ENCODE peak calls at places on chromosome 7, in six cellular contexts. D, K, O, T, L and U are unnamed samples.

GRCh38 chr7:90262438-90262837 is 17.5 kb downstream of the CFAP69 start:
- DNase-seq in K (no peak), T (peak), D (no peak), O (no peak), L (no peak), U (no peak)

GRCh38 chr7:108291791-108292440 is 161.8 kb upstream of the LAMB4 start:
- DNase-seq in O (no peak), D (no peak), K (no peak), L (no peak), T (no peak), U (no peak)

GRCh38 chr7:108001759-108002725 is 919 bp downstream of the LAMB1 start:
- DNase-seq in O (peak), K (no peak), D (peak), T (peak), L (no peak), U (no peak)

GRCh38 chr7:115252461-115252860 is 330.6 kb downstream of the MDFIC start:
- DNase-seq in D (no peak), K (no peak), O (no peak), T (no peak), L (no peak), U (no peak)

GRCh38 chr7:129864042-129864441 is 88.7 kb downstream of the UBE2H start:
- DNase-seq in L (no peak), K (no peak), O (no peak), D (no peak), T (peak), U (no peak)

GRCh38 chr7:117399820-117400422 is 27.4 kb downstream of the ASZ1 start:
- DNase-seq in L (no peak), K (no peak), O (no peak), T (no peak), D (no peak), U (no peak)

GRCh38 chr7:108235451-108236061 is 105.4 kb upstream of the LAMB4 start:
- DNase-seq in L (no peak), T (peak), K (no peak), O (no peak), D (no peak), U (no peak)

GRCh38 chr7:31892099-31892787 is 178.0 kb downstream of the PDE1C start:
- DNase-seq in O (no peak), T (no peak), L (no peak), K (no peak), D (no peak), U (no peak)

GRCh38 chr7:138074540-138074939 is 1.7 kb upstream of the AKR1D1 start:
- DNase-seq in D (no peak), O (no peak), L (no peak), K (no peak), T (no peak), U (no peak)

GRCh38 chr7:27189560-27190283 is 4.7 kb upstream of the HOXA11 start:
- DNase-seq in D (no peak), K (no peak), T (no peak), O (peak), L (no peak), U (no peak)

GRCh38 chr7:93212881-93213280 is 13.4 kb downstream of the HEPACAM2 start:
- DNase-seq in L (no peak), D (no peak), T (no peak), O (no peak), K (no peak), U (no peak)

GRCh38 chr7:80781561-80781979 is 137.3 kb downstream of the SEMA3C start:
- DNase-seq in K (peak), O (peak), D (no peak), L (no peak), T (peak), U (no peak)

GRCh38 chr7:155951554-155952158 is 139.4 kb upstream of the SHH start:
- DNase-seq in L (peak), O (peak), K (peak), T (peak), D (peak), U (peak)

GRCh38 chr7:82506702-82507101 is 63.1 kb upstream of the CACNA2D1 start:
- DNase-seq in O (peak), K (no peak), D (no peak), T (no peak), L (peak), U (no peak)

GRCh38 chr7:94510582-94511456 is 1.2 kb downstream of the CASD1 start:
- DNase-seq in K (peak), T (peak), D (peak), L (no peak), O (no peak), U (peak)

GRCh38 chr7:55177068-55177530 is 158.3 kb downstream of the EGFR start:
- DNase-seq in L (no peak), O (no peak), D (no peak), K (no peak), T (no peak), U (no peak)

GRCh38 chr7:107690084-107690483 is 29.5 kb downstream of the SLC26A4 start:
- DNase-seq in D (no peak), O (no peak), T (no peak), L (no peak), K (no peak), U (no peak)

GRCh38 chr7:43038229-43038628 is 74.2 kb upstream of the HECW1 start:
- DNase-seq in L (no peak), D (no peak), O (no peak), T (peak), K (no peak), U (no peak)

GRCh38 chr7:39702133-39702532 is 78.8 kb downstream of the RALA start:
- DNase-seq in D (no peak), T (no peak), K (no peak), L (no peak), O (no peak), U (no peak)

GRCh38 chr7:136976504-136977251 is 108.2 kb downstream of the CHRM2 start:
- DNase-seq in D (no peak), L (no peak), O (no peak), T (no peak), K (no peak), U (no peak)

GRCh38 chr7:129739427-129739826 is 127.9 kb downstream of the NRF1 start:
- DNase-seq in T (peak), O (no peak), D (no peak), L (no peak), K (peak), U (no peak)

GRCh38 chr7:14069961-14070360 is 80.5 kb upstream of the ETV1 start:
- DNase-seq in D (no peak), L (no peak), O (no peak), K (no peak), T (no peak), U (no peak)

GRCh38 chr7:3037259-3037658 is 6.4 kb downstream of the CARD11 start:
- DNase-seq in O (no peak), K (no peak), L (no peak), T (no peak), D (no peak), U (no peak)

GRCh38 chr7:139753079-139753692 is 24.6 kb downstream of the HIPK2 start:
- DNase-seq in D (no peak), L (no peak), T (no peak), K (no peak), O (peak), U (no peak)

GRCh38 chr7:16708980-16709379 is 44.6 kb upstream of the TSPAN13 start:
- DNase-seq in K (peak), L (no peak), T (peak), D (no peak), O (no peak), U (no peak)
- TF ChIP-seq CTCF in K (no peak), L (no peak), T (no peak), D (no peak), O (no peak), U (no peak)

GRCh38 chr7:22617166-22617565 is 109.8 kb upstream of the IL6 start:
- DNase-seq in K (no peak), T (no peak), D (no peak), O (no peak), L (no peak), U (no peak)
- TF ChIP-seq CTCF in K (no peak), T (no peak), D (no peak), O (no peak), L (no peak), U (no peak)

GRCh38 chr7:143329471-143330170 is 13.7 kb downstream of the CLCN1 start:
- DNase-seq in O (no peak), K (no peak), L (no peak), T (no peak), D (no peak), U (no peak)
- TF ChIP-seq CTCF in O (no peak), K (no peak), L (no peak), T (no peak), D (no peak), U (no peak)

GRCh38 chr7:1050254-1050906 is 6.0 kb downstream of the GPR146 start:
- DNase-seq in D (no peak), K (no peak), O (no peak), L (no peak), T (no peak), U (no peak)

GRCh38 chr7:1053002-1053411 is 8.7 kb downstream of the GPR146 start:
- DNase-seq in O (no peak), L (no peak), D (peak), T (no peak), K (no peak), U (no peak)

GRCh38 chr7:1052031-1052818 is 7.9 kb downstream of the GPR146 start:
- DNase-seq in L (no peak), T (no peak), D (no peak), K (no peak), O (no peak), U (no peak)

GRCh38 chr7:1049801-1050200 is 5.5 kb downstream of the GPR146 start:
- DNase-seq in D (no peak), K (no peak), L (no peak), O (no peak), T (no peak), U (no peak)

GRCh38 chr7:1050956-1051690 is 6.8 kb downstream of the GPR146 start:
- DNase-seq in L (no peak), K (no peak), T (no peak), O (no peak), D (no peak), U (no peak)
- TF ChIP-seq CTCF in L (no peak), K (no peak), T (no peak), O (no peak), D (no peak), U (no peak)

GRCh38 chr7:67380326-67380725 is 383.7 kb downstream of the TYW1 start:
- DNase-seq in L (no peak), K (no peak), D (no peak), T (no peak), O (no peak), U (no peak)

GRCh38 chr7:67375427-67375826 is 378.8 kb downstream of the TYW1 start:
- DNase-seq in O (no peak), T (no peak), D (no peak), K (no peak), L (no peak), U (no peak)

GRCh38 chr7:67380858-67381257 is 384.2 kb downstream of the TYW1 start:
- DNase-seq in O (no peak), K (no peak), D (no peak), T (no peak), L (no peak), U (no peak)

DNA sequence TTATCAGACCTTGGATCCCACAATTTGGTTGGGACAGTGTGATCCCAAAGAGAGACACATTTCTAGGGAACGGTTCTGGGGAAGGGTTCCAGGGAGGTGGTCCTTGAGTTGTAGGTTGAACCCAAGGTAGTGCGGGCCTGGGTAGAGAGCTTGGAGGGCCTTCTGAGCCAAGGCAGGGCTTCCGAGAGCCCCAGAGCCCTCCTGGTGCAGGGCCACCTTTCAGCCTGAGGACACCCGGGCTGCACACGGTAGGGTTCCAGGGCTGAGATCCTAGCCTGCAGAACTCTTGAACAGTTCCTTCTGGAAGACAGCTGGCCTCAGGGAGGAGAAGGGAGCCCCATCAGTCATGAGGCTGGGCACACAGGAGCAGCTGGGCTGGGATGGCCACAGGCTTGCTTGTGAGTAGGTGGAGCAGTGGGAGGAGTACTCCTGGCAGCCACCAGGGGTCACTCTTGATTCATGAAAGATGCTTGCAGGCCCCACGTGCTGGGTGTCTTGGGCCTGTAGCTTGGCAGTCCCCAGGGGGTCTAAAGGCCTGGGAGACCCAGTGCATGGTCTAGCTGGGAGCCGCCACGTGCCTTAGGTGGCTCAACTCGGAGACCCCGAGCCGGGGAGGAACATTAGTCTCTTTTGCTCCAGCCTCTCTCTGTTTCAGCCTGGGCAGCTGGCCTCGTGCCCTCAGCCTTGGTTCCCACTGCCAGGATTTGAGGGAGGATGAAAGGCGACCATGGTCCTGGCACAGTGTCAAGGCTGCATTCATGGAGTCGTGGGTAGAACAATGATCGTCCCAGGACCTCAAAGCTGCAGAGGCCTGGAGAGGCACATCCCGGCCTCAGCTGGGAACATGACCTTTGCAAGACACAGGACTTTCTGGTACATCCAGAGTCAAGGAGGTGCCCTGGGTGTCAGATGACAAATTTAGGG is 381.6 kb downstream of the TYW1 start:
- DNase-seq in T (peak), K (peak), O (peak), D (peak), L (peak), U (peak)
- TF ChIP-seq CTCF in T (peak), K (peak), O (peak), D (peak), L (peak), U (peak)

GRCh38 chr7:158880973-158881372 is 24.6 kb downstream of the DYNC2I1 start:
- DNase-seq in K (no peak), O (no peak), D (no peak), L (no peak), T (no peak), U (no peak)

GRCh38 chr7:158887594-158887993 is 31.2 kb downstream of the DYNC2I1 start:
- DNase-seq in O (no peak), T (no peak), K (no peak), D (no peak), L (no peak), U (no peak)

GRCh38 chr7:158881731-158882130 is 25.4 kb downstream of the DYNC2I1 start:
- DNase-seq in O (no peak), T (no peak), K (no peak), L (no peak), D (no peak), U (no peak)

GRCh38 chr7:158885624-158886023 is 29.3 kb downstream of the DYNC2I1 start:
- DNase-seq in L (no peak), K (no peak), T (peak), O (no peak), D (no peak), U (no peak)
- TF ChIP-seq CTCF in L (peak), K (peak), T (peak), O (peak), D (no peak), U (peak)

GRCh38 chr7:92135100-92135429 is 788 bp upstream of the CYP51A1 start:
- DNase-seq in K (no peak), L (no peak), T (no peak), D (peak), O (peak), U (peak)
- TF ChIP-seq CTCF in K (no peak), L (no peak), T (no peak), D (no peak), O (no peak), U (no peak)